ENCODE peak calls at places on chromosomes 5 and 9, in eight cellular contexts. F, I, D, Y, U, A, E and M are unnamed samples.

GRCh38 chr5:55391707-55392106 is 83.9 kb downstream of the MTREX start:
- DNase-seq in F (no peak), I (no peak), D (no peak), Y (no peak), U (no peak), A (no peak), E (no peak), M (no peak)

GRCh38 chr5:79436821-79437220 is 77.1 kb downstream of the HOMER1 start:
- DNase-seq in F (no peak), I (no peak), D (no peak), Y (no peak), U (no peak), A (no peak), E (no peak), M (no peak)

GRCh38 chr5:173454764-173455598 is 126.8 kb upstream of the STC2 start:
- DNase-seq in F (no peak), I (no peak), D (no peak), Y (no peak), U (peak; percentile 95), A (no peak), E (no peak), M (peak; percentile 99)

GRCh38 chr5:131204964-131205363 is 34.2 kb downstream of the LYRM7 start:
- DNase-seq in F (no peak), I (no peak), D (no peak), Y (no peak), U (no peak), A (no peak), E (no peak), M (no peak)

GRCh38 chr9:114914139-114914538 is 16.3 kb downstream of the TNFSF8 start:
- DNase-seq in F (no peak), I (no peak), D (no peak), Y (no peak), U (no peak), A (no peak), E (no peak), M (no peak)

GRCh38 chr5:138972836-138973235 is 97.7 kb upstream of the LRRTM2 start:
- DNase-seq in F (no peak), I (no peak), D (no peak), Y (no peak), U (no peak), A (no peak), E (no peak), M (no peak)

GRCh38 chr5:38780950-38781349 is 64.9 kb upstream of the OSMR start:
- DNase-seq in F (no peak), I (peak; percentile 82), D (no peak), Y (no peak), U (peak; percentile 53), A (peak; percentile 68), E (no peak), M (peak; percentile 68)

GRCh38 chr5:150505041-150505511 is 2.9 kb upstream of the NDST1 start:
- DNase-seq in F (no peak), I (no peak), D (no peak), Y (no peak), U (no peak), A (no peak), E (no peak), M (peak; percentile 79)

GRCh38 chr5:163978897-163979296 is 473.5 kb downstream of the MAT2B start:
- DNase-seq in F (no peak), I (no peak), D (no peak), Y (no peak), U (no peak), A (no peak), E (peak; percentile 10), M (no peak)

GRCh38 chr5:177041936-177042335 is 19.4 kb downstream of the ZNF346 start:
- DNase-seq in F (no peak), I (no peak), D (no peak), Y (no peak), U (no peak), A (no peak), E (no peak), M (no peak)

GRCh38 chr5:60287174-60287771 is 393.7 kb upstream of the PDE4D start:
- DNase-seq in F (peak; percentile 34), I (no peak), D (no peak), Y (peak; percentile 36), U (peak; percentile 1), A (no peak), E (peak; percentile 54), M (peak; percentile 57)

GRCh38 chr9:92963831-92964606 is 16.7 kb downstream of the FGD3 start:
- DNase-seq in F (peak; percentile 74), I (no peak), D (peak; percentile 72), Y (peak; percentile 68), U (no peak), A (no peak), E (no peak), M (no peak)

GRCh38 chr9:16147726-16148125 is 594.9 kb downstream of the CCDC171 start:
- DNase-seq in F (no peak), I (no peak), D (no peak), Y (no peak), U (no peak), A (peak; percentile 86), E (no peak), M (no peak)

GRCh38 chr5:98902733-98903132 is 26.1 kb downstream of the CHD1 start:
- DNase-seq in F (no peak), I (no peak), D (no peak), Y (no peak), U (no peak), A (no peak), E (no peak), M (peak; percentile 28)

GRCh38 chr5:172953776-172954189 is 5.4 kb upstream of the RPL26L1 start:
- DNase-seq in F (no peak), I (no peak), D (no peak), Y (no peak), U (peak; percentile 92), A (no peak), E (no peak), M (peak; percentile 26)

GRCh38 chr9:130961511-130962300 is 22.7 kb upstream of the FIBCD1 start:
- DNase-seq in F (no peak), I (no peak), D (no peak), Y (no peak), U (no peak), A (no peak), E (no peak), M (no peak)

GRCh38 chr5:155193483-155194107 is 180.0 kb downstream of the KIF4B start:
- DNase-seq in F (no peak), I (no peak), D (no peak), Y (no peak), U (no peak), A (no peak), E (no peak), M (no peak)

GRCh38 chr5:483434-484184 is 40.6 kb downstream of the EXOC3 start:
- DNase-seq in F (no peak), I (no peak), D (no peak), Y (no peak), U (no peak), A (no peak), E (no peak), M (no peak)

GRCh38 chr9:96413312-96414221 is 4.6 kb downstream of the ZNF367 start:
- DNase-seq in F (peak; percentile 48), I (no peak), D (peak; percentile 14), Y (peak; percentile 35), U (no peak), A (no peak), E (peak; percentile 71), M (no peak)